ENCODE peak calls at places on chromosome 5, in six cellular contexts. F is right atrium auricular region; S is esophagus squamous epithelium; L is CD8-positive, alpha-beta T cell; W is HCT116; H is RWPE1. V is an unnamed sample.

GRCh38 chr5:59535561-59535960 is 358.0 kb downstream of the PDE4D start:
- DNase-seq in W (no peak), F (no peak), L (no peak), H (no peak), S (no peak), V (no peak)

GRCh38 chr5:21236896-21237830 is 1249.2 kb upstream of the CDH18 start:
- DNase-seq in L (no peak), H (peak), W (no peak), S (no peak), F (no peak), V (no peak)

GRCh38 chr5:72412283-72413055 is 92.3 kb downstream of the PTCD2 start:
- DNase-seq in S (no peak), H (no peak), L (no peak), W (no peak), F (no peak), V (no peak)

GRCh38 chr5:132471006-132471907 is 19.3 kb downstream of the IRF1 start:
- DNase-seq in H (no peak), F (no peak), S (no peak), W (no peak), L (no peak), V (peak)

GRCh38 chr5:107518219-107519015 is 152.3 kb downstream of the EFNA5 start:
- DNase-seq in H (no peak), F (no peak), S (no peak), W (no peak), L (no peak), V (no peak)

GRCh38 chr5:1272201-1272600 is 22.7 kb downstream of the TERT start:
- DNase-seq in S (no peak), F (no peak), H (no peak), L (no peak), W (no peak), V (no peak)

GRCh38 chr5:151092750-151093149 is 11.9 kb upstream of the TNIP1 start:
- DNase-seq in S (no peak), H (peak), L (no peak), W (no peak), F (no peak), V (peak)

GRCh38 chr5:131082034-131082550 is 83.0 kb downstream of the HINT1 start:
- DNase-seq in H (no peak), L (no peak), W (no peak), F (no peak), S (no peak), V (no peak)

GRCh38 chr5:147093138-147093537 is 141.7 kb upstream of the STK32A start:
- DNase-seq in L (no peak), S (no peak), F (no peak), W (no peak), H (no peak), V (no peak)

GRCh38 chr5:122392844-122393243 is 80.8 kb downstream of the SNCAIP start:
- DNase-seq in H (no peak), F (no peak), S (no peak), L (no peak), W (no peak), V (no peak)

GRCh38 chr5:77645158-77645994 is 6.9 kb upstream of the OTP start:
- DNase-seq in S (no peak), W (peak), F (no peak), L (peak), H (no peak), V (no peak)

GRCh38 chr5:177605078-177605477 is 5.1 kb downstream of the B4GALT7 start:
- DNase-seq in L (no peak), F (peak), W (no peak), H (no peak), S (no peak), V (no peak)

GRCh38 chr5:97065475-97065874 is 76.9 kb downstream of the LIX1 start:
- DNase-seq in F (no peak), S (no peak), L (no peak), W (no peak), H (peak), V (no peak)

GRCh38 chr5:128082551-128083032 is 974 bp upstream of the SLC12A2 start:
- DNase-seq in W (peak), S (no peak), L (no peak), H (no peak), F (no peak), V (no peak)

GRCh38 chr5:157748740-157749461 is 5.4 kb downstream of the LSM11 start:
- DNase-seq in S (no peak), L (no peak), H (peak), F (no peak), W (no peak), V (no peak)

GRCh38 chr5:72363146-72363802 is 43.1 kb downstream of the PTCD2 start:
- DNase-seq in S (no peak), H (peak), W (peak), L (no peak), F (no peak), V (no peak)

GRCh38 chr5:178940569-178941360 is at the start of gene ZNF454:
- DNase-seq in L (no peak), H (no peak), S (peak), W (no peak), F (peak), V (peak)

GRCh38 chr5:66769030-66769733 is 173.0 kb downstream of the MAST4 start:
- DNase-seq in S (no peak), L (no peak), W (no peak), H (no peak), F (no peak), V (no peak)

GRCh38 chr5:10896016-10896415 is 135.0 kb upstream of the DAP start:
- DNase-seq in W (no peak), L (no peak), H (no peak), S (no peak), F (no peak), V (no peak)

DNA sequence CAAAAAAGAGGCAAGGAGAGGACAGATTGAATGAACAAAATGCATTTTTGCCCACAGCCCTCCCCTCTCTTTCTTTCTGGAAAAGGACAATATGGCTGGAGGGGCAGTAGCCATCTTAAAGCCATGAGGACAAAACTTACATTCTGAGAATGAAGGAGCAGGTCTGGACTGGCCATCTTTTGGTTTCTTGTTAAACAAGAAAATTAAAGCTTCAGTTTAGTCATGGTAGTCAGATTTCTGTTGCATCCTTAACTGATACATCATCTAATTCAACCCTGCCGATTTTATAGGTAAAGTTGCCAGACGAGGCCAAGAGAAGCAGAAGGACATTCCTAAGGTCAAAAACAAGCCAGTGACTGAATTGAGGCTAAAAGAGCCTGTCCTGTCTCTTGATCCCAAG is 31.5 kb upstream of the INSYN2B start:
- DNase-seq in H (no peak), W (no peak), L (no peak), F (no peak), S (no peak), V (no peak)
- TF ChIP-seq CTCF in H (no peak), W (no peak), L (no peak), F (no peak), S (no peak), V (no peak)

DNA sequence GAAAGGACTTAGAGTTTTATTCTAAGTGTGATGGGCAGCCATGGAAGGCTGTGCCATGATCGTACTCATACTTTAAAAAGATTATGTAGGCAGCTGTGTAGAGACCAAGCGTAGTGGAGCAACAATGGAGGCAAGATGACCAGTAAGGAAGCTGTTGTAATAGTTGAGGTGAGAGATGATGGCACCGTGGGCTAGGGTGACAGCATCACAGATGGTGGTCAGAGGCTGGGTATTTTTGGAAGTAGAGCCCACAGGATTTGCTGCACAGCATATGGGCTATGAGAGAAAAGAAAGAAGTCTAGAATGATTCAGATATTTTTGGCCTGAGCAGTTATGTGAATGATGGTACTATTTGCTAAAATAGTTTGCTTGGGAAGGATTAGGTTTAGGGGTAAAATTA is 7.7 kb downstream of the ARHGAP26 start:
- DNase-seq in H (no peak), S (no peak), F (no peak), L (no peak), W (no peak), V (no peak)
- H3K27ac ChIP-seq in H (no peak), S (no peak), F (peak), L (no peak), W (no peak), V (no peak)

DNA sequence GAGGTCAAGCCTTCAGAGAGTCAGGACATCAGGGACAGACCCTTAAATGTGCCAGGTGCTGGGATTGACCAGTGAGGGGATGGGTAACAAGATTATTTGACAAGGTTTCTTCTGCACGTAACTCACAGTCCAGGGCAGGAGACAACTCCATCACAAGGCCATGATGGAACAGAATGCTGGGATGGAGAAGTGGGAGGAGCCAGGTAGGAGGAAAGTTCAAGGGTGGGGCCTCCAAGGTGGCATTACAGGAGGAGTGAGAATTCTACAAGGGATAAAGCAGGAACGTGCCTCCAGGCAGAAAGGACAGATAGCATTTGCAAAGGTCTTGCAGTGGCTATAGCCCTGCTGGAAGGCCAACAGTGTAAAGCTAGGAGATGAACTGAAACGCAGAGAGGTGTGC is 102.2 kb downstream of the FGF18 start:
- DNase-seq in F (no peak), H (peak), W (no peak), L (no peak), S (no peak), V (no peak)
- TF ChIP-seq CTCF in F (no peak), H (no peak), W (no peak), L (no peak), S (no peak), V (no peak)

DNA sequence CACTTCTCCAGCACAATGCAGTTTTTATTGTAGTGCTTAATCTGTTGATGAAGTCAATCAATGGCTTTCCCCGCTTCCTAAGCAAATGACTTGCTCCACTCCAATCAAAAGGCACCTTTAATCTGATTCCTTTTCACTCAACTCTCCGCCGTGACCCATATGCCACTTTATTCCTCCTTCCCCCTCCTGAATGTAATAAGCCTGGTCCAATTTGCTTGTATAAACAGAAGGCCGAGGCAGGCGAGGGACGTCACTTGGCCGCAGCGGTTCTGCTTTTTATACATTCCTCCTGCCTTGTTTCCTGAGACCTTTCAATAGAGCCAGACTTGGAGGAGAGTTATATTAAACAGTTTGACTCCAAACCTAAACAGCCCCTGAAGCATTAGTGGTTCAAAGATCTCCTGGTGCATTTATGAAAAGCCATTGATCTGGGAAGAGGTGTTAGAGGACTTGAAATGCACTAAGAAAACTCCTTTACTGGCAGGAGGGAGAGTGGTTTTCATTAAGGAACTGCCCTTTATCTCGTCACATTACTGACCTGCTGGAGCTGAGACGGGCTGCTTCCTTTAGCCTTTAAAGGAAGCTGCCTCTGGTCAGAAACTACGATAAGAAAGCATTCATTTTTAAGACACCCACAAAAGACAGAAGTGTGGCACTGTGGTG is 273.4 kb downstream of the SLIT3 start:
- DNase-seq in W (no peak), S (no peak), F (no peak), H (no peak), L (no peak), V (no peak)
- H3K27ac ChIP-seq in W (no peak), S (peak), F (no peak), H (no peak), L (no peak), V (peak)

DNA sequence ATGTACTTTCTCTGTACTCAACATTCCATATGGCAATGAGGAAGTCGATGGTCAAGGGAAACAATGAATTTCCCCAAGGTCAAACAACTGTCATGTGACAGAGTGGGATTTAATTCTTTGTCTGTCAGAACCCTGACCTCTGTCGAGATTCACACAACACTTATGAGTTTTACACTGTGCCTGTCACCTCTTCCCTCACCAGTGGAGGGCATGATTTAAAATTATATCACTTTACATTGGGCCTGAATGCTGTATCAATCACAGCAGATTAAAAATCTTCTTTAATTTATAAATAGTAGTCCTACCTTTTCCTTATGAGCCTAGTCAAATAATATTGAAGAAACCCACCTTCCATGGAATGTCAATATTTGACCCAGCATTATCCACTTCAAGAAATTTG is 276.7 kb downstream of the CDH10 start:
- DNase-seq in F (no peak), S (no peak), L (no peak), H (no peak), W (no peak), V (no peak)
- TF ChIP-seq CTCF in F (no peak), S (no peak), L (no peak), H (no peak), W (no peak), V (no peak)

GRCh38 chr5:88830567-88830966 is 52.4 kb downstream of the MEF2C start:
- DNase-seq in L (no peak), H (no peak), F (no peak), W (no peak), S (no peak), V (no peak)
- H3K27ac ChIP-seq in L (no peak), H (no peak), F (peak), W (no peak), S (peak), V (peak)

V was measured in sigmoid colon.